ENCODE peak calls at places on chromosomes 6 and 20, in seven cellular contexts. V is astrocyte; K is stimulated activated CD4-positive, alpha-beta T cell treated with anti-CD3 and anti-CD28 coated beads, Interleukin-4, amount 100 ng/mL, for 48 hours; C is RKO; D is GM04503; O is stimulated activated naive CD4-positive, alpha-beta T cell treated with Interleukin-2 at 50 U/mL for 16 hours; A is A172. P is an unnamed sample.

GRCh38 chr20:62476074-62476838 is 461 bp upstream of the GATA5 start:
- DNase-seq in V (no peak), K (no peak), C (no peak), D (no peak), O (no peak), A (no peak), P (no peak)

GRCh38 chr6:2630362-2630761 is 120.4 kb downstream of the MYLK4 start:
- DNase-seq in V (peak; percentile 98), K (no peak), C (peak; percentile 96), D (peak; percentile 41), O (no peak), A (peak; percentile 96), P (peak; percentile 91)

GRCh38 chr6:116385462-116385807 is 14.7 kb downstream of the DSE start:
- DNase-seq in V (peak; percentile 89), K (no peak), C (peak; percentile 12), D (no peak), O (no peak), A (peak; percentile 45), P (no peak)

GRCh38 chr6:125748534-125749111 is 809 bp upstream of the HEY2 start:
- DNase-seq in V (no peak), K (no peak), C (no peak), D (no peak), O (no peak), A (no peak), P (peak; percentile 11)

GRCh38 chr6:18293192-18293904 is 29.0 kb upstream of the DEK start:
- DNase-seq in V (peak; percentile 22), K (no peak), C (peak; percentile 56), D (peak; percentile 31), O (no peak), A (peak; percentile 61), P (no peak)

GRCh38 chr6:91079939-91080338 is 493.1 kb upstream of the MAP3K7 start:
- DNase-seq in V (peak; percentile 24), K (no peak), C (no peak), D (no peak), O (no peak), A (no peak), P (no peak)

GRCh38 chr6:154039231-154039842 is at the start of gene OPRM1:
- DNase-seq in V (peak; percentile 4), K (peak; percentile 11), C (no peak), D (no peak), O (no peak), A (no peak), P (peak; percentile 43)

GRCh38 chr6:142542704-142543233 is 241.0 kb downstream of the ADGRG6 start:
- DNase-seq in V (peak; percentile 79), K (no peak), C (no peak), D (peak; percentile 23), O (no peak), A (peak; percentile 88), P (peak; percentile 34)

GRCh38 chr20:4978050-4978918 is 23.0 kb downstream of the SLC23A2 start:
- DNase-seq in V (peak; percentile 34), K (no peak), C (no peak), D (no peak), O (no peak), A (no peak), P (no peak)

GRCh38 chr6:145895802-145896201 is 68.4 kb downstream of the SHPRH start:
- DNase-seq in V (no peak), K (no peak), C (peak; percentile 38), D (no peak), O (no peak), A (no peak), P (peak; percentile 7)

GRCh38 chr20:56359212-56360132 is 698 bp downstream of the FAM210B start:
- DNase-seq in V (peak; percentile 73), K (no peak), C (peak; percentile 78), D (peak; percentile 29), O (no peak), A (peak; percentile 38), P (peak; percentile 85)

GRCh38 chr6:29946787-29947186 is 4.5 kb downstream of the HLA-A start:
- DNase-seq in V (no peak), K (no peak), C (no peak), D (no peak), O (no peak), A (no peak), P (no peak)

GRCh38 chr6:136657629-136658028 is 107.4 kb upstream of the MAP7 start:
- DNase-seq in V (peak; percentile 30), K (no peak), C (peak; percentile 5), D (no peak), O (no peak), A (no peak), P (no peak)

GRCh38 chr20:35699914-35700624 is 864 bp downstream of the ROMO1 start:
- DNase-seq in V (peak; percentile 36), K (no peak), C (peak; percentile 61), D (no peak), O (no peak), A (no peak), P (no peak)

GRCh38 chr6:37103169-37104039 is 66.5 kb upstream of the PIM1 start:
- DNase-seq in V (no peak), K (no peak), C (no peak), D (no peak), O (no peak), A (peak; percentile 53), P (peak; percentile 30)

GRCh38 chr20:17357238-17357637 is 130.4 kb downstream of the PCSK2 start:
- DNase-seq in V (no peak), K (no peak), C (no peak), D (no peak), O (no peak), A (no peak), P (no peak)

GRCh38 chr20:17897566-17898307 is 70.9 kb downstream of the SNX5 start:
- DNase-seq in V (no peak), K (no peak), C (no peak), D (no peak), O (no peak), A (no peak), P (no peak)

GRCh38 chr20:46512943-46513844 is at the start of gene ZNF334:
- DNase-seq in V (peak; percentile 23), K (peak; percentile 41), C (no peak), D (no peak), O (peak; percentile 20), A (no peak), P (peak; percentile 45)

GRCh38 chr20:17734374-17734773 is 34.6 kb downstream of the BANF2 start:
- DNase-seq in V (no peak), K (no peak), C (no peak), D (no peak), O (no peak), A (no peak), P (no peak)

GRCh38 chr20:2814587-2815051 is at the start of gene C20orf141:
- DNase-seq in V (peak; percentile 94), K (no peak), C (peak; percentile 81), D (peak; percentile 97), O (no peak), A (peak; percentile 95), P (peak; percentile 93)

GRCh38 chr6:33205172-33206026 is 944 bp downstream of the HSD17B8 start:
- DNase-seq in V (peak; percentile 86), K (peak; percentile 55), C (peak; percentile 80), D (peak; percentile 26), O (peak; percentile 56), A (peak; percentile 92), P (peak; percentile 82)

GRCh38 chr6:31652925-31653724 is 664 bp upstream of the BAG6 start:
- DNase-seq in V (peak; percentile 84), K (peak; percentile 83), C (peak; percentile 94), D (no peak), O (peak; percentile 90), A (peak; percentile 89), P (peak; percentile 78)

GRCh38 chr6:163175301-163175700 is 239.2 kb upstream of the QKI start:
- DNase-seq in V (no peak), K (no peak), C (no peak), D (no peak), O (no peak), A (no peak), P (no peak)

GRCh38 chr6:150008588-150008987 is 16.7 kb downstream of the RAET1L start:
- DNase-seq in V (no peak), K (peak; percentile 50), C (peak; percentile 69), D (no peak), O (peak; percentile 57), A (peak; percentile 52), P (peak; percentile 62)

GRCh38 chr6:13181398-13181797 is 146.9 kb downstream of the TBC1D7 start:
- DNase-seq in V (no peak), K (no peak), C (no peak), D (no peak), O (no peak), A (no peak), P (no peak)

GRCh38 chr20:62513991-62514390 is 38.2 kb upstream of the GATA5 start:
- DNase-seq in V (no peak), K (no peak), C (no peak), D (no peak), O (no peak), A (no peak), P (no peak)

GRCh38 chr6:74768120-74768519 is 437.7 kb downstream of the COL12A1 start:
- DNase-seq in V (no peak), K (no peak), C (no peak), D (no peak), O (no peak), A (no peak), P (no peak)

GRCh38 chr20:36644032-36644712 is 1.8 kb downstream of the SLA2 start:
- DNase-seq in V (no peak), K (peak; percentile 47), C (no peak), D (no peak), O (peak; percentile 60), A (no peak), P (no peak)

GRCh38 chr20:43055181-43055884 is 134.4 kb downstream of the PTPRT start:
- DNase-seq in V (no peak), K (no peak), C (no peak), D (no peak), O (no peak), A (no peak), P (no peak)

GRCh38 chr6:36755435-36756348 is 58.1 kb downstream of the RAB44 start:
- DNase-seq in V (peak; percentile 17), K (peak; percentile 72), C (peak; percentile 76), D (no peak), O (peak; percentile 76), A (peak; percentile 70), P (peak; percentile 49)

GRCh38 chr20:63895202-63895885 is 418 bp downstream of the DNAJC5 start:
- DNase-seq in V (no peak), K (no peak), C (no peak), D (no peak), O (no peak), A (no peak), P (no peak)